ENCODE peak calls at places on chromosomes 2 and 18, in four cellular contexts. D is astrocyte, H is PC-3, A is left ventricle myocardium inferior. S is an unnamed sample.
A peak's percentile ranks its signal among the peaks of the same experiment; 100 is the strongest.

GRCh38 chr2:127407091-127407490 is 11.1 kb upstream of the PROC start:
- DNase-seq in D (no peak), H (no peak), A (no peak), S (no peak)

GRCh38 chr2:27185331-27186026 is 26.4 kb upstream of the ATRAID start:
- DNase-seq in H (no peak), D (peak; percentile 71), A (no peak), S (no peak)

GRCh38 chr2:65275141-65275540 is 47.5 kb downstream of the ACTR2 start:
- DNase-seq in A (no peak), H (no peak), D (no peak), S (no peak)

GRCh38 chr2:241011751-241012510 is 13.5 kb downstream of the SNED1 start:
- DNase-seq in D (no peak), H (no peak), A (no peak), S (no peak)

GRCh38 chr2:232103140-232103737 is 141.7 kb downstream of the DIS3L2 start:
- DNase-seq in D (peak; percentile 51), A (no peak), H (no peak), S (no peak)

GRCh38 chr2:136217990-136218389 is 100.0 kb upstream of the CXCR4 start:
- DNase-seq in A (no peak), D (no peak), H (no peak), S (no peak)

GRCh38 chr18:59423251-59423650 is 64.2 kb upstream of the LMAN1 start:
- DNase-seq in A (no peak), D (no peak), H (no peak), S (no peak)

GRCh38 chr18:69397096-69397495 is 3.6 kb upstream of the DOK6 start:
- DNase-seq in A (no peak), H (peak; percentile 12), D (peak; percentile 64), S (no peak)

GRCh38 chr2:214492608-214493007 is 81.8 kb downstream of the VWC2L start:
- DNase-seq in A (no peak), H (no peak), D (no peak), S (no peak)

GRCh38 chr2:206611191-206611590 is 31.1 kb upstream of the FAM237A start:
- DNase-seq in A (no peak), D (no peak), H (peak; percentile 89), S (no peak)

GRCh38 chr18:38576915-38577314 is 1011.3 kb upstream of the CELF4 start:
- DNase-seq in D (no peak), H (no peak), A (no peak), S (no peak)

GRCh38 chr2:2620604-2621003 is 289.5 kb upstream of the MYT1L start:
- DNase-seq in H (no peak), D (no peak), A (no peak), S (no peak)

GRCh38 chr2:69945447-69945846 is 16.0 kb downstream of the ASPRV1 start:
- DNase-seq in A (no peak), D (no peak), H (peak; percentile 76), S (no peak)

GRCh38 chr2:118089015-118089800 is 937 bp downstream of the INSIG2 start:
- DNase-seq in H (peak; percentile 48), A (no peak), D (peak; percentile 54), S (no peak)

GRCh38 chr2:230956827-230957755 is 32.0 kb upstream of the GPR55 start:
- DNase-seq in D (peak; percentile 47), H (peak; percentile 69), A (peak; percentile 55), S (peak; percentile 93)

GRCh38 chr2:44615950-44616518 is 254.3 kb downstream of the CAMKMT start:
- DNase-seq in A (no peak), D (no peak), H (no peak), S (no peak)

GRCh38 chr2:44537264-44537663 is 175.5 kb downstream of the CAMKMT start:
- DNase-seq in H (no peak), D (no peak), A (no peak), S (no peak)

GRCh38 chr2:175855794-175856453 is 146.1 kb downstream of the LNPK start:
- DNase-seq in H (peak; percentile 39), A (peak; percentile 48), D (peak; percentile 53), S (no peak)

GRCh38 chr2:120764434-120764833 is 28.8 kb downstream of the GLI2 start:
- DNase-seq in A (no peak), H (no peak), D (no peak), S (no peak)

GRCh38 chr2:42101641-42102605 is 54.1 kb downstream of the PKDCC start:
- DNase-seq in A (peak; percentile 64), H (peak; percentile 23), D (peak; percentile 89), S (peak; percentile 74)

GRCh38 chr2:96538487-96539214 is 2.1 kb downstream of the ARID5A start:
- DNase-seq in H (no peak), A (peak; percentile 85), D (peak; percentile 18), S (no peak)

GRCh38 chr2:178220814-178221213 is 26.5 kb downstream of the OSBPL6 start:
- DNase-seq in A (no peak), H (no peak), D (no peak), S (no peak)

GRCh38 chr2:105912081-105912480 is 167.4 kb downstream of the NCK2 start:
- DNase-seq in H (peak; percentile 8), A (no peak), D (no peak), S (no peak)

GRCh38 chr2:167271941-167272340 is 383.7 kb downstream of the XIRP2 start:
- DNase-seq in A (no peak), D (peak; percentile 4), H (peak; percentile 10), S (no peak)

GRCh38 chr2:224754129-224754528 is 38.0 kb upstream of the CCDC195 start:
- DNase-seq in D (peak; percentile 48), H (no peak), A (no peak), S (no peak)

GRCh38 chr2:234110219-234110618 is 59.7 kb downstream of the SPP2 start:
- DNase-seq in A (no peak), D (no peak), H (no peak), S (no peak)

GRCh38 chr2:8408560-8409460 is 273.0 kb upstream of the ID2 start:
- DNase-seq in H (no peak), D (no peak), A (no peak), S (peak; percentile 93)

GRCh38 chr2:64677530-64677929 is 23.8 kb upstream of the SERTAD2 start:
- DNase-seq in H (no peak), D (no peak), A (no peak), S (no peak)

GRCh38 chr18:37222383-37223378 is 342.9 kb downstream of the CELF4 start:
- DNase-seq in D (no peak), A (no peak), H (no peak), S (no peak)

GRCh38 chr18:68721681-68722583 is 7.0 kb upstream of the TMX3 start:
- DNase-seq in A (no peak), D (no peak), H (no peak), S (peak; percentile 47)

GRCh38 chr2:11043245-11043644 is 112.0 kb upstream of the SLC66A3 start:
- DNase-seq in H (no peak), D (no peak), A (no peak), S (no peak)

GRCh38 chr2:17915099-17915498 is 36.6 kb downstream of the KCNS3 start:
- DNase-seq in H (no peak), A (no peak), D (no peak), S (no peak)

GRCh38 chr2:171158036-171158789 is 2.5 kb downstream of the TLK1 start:
- DNase-seq in D (no peak), A (no peak), H (peak; percentile 32), S (no peak)
- H3K4me3 ChIP-seq in D (peak overlapping the region; percentile 79), A (peak overlapping the region; percentile 83), H (peak overlapping the region; percentile 92), S (peak overlapping the region; percentile 77)

DNA sequence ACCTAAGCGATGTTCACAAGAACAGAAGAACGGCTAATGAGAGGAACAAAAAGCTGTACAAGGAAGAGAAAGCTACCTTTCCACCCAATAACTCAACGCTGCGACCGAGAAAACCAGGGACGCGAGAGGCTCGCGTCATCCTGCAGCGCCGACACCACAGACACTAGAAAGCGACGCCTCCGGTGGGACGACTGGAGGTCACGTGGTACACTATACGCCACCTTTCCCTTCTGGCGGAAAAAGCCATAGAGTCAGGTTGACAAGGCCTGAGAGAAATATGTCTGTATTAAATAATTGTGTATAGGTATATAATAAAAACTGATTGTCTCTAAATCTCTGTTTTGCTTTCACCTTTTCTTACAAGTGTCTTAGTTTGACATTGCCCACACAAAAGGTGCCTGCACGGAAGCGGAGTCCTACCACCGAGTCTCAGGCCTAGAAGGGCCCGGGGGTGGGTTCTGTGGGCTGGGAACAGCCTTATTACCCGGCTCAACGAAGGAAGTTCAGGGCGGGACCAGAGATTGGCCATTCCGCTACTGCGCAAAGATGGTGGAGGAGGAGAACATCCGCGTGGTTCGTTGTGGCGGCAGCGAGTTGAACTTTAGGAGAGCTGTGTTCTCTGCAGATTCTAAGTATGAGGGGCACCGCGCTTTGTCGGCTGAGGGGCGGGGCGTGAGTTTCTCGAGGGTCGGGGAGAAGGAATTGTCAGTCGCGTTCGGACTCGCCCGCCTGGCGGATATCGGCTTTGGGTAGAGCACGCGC is at the start of gene WDR75:
- DNase-seq in H (peak; percentile 94), A (peak; percentile 91), D (peak; percentile 91), S (peak; percentile 87)
- TF ChIP-seq CTCF in H (no peak), A (no peak), D (no peak), S (no peak)

DNA sequence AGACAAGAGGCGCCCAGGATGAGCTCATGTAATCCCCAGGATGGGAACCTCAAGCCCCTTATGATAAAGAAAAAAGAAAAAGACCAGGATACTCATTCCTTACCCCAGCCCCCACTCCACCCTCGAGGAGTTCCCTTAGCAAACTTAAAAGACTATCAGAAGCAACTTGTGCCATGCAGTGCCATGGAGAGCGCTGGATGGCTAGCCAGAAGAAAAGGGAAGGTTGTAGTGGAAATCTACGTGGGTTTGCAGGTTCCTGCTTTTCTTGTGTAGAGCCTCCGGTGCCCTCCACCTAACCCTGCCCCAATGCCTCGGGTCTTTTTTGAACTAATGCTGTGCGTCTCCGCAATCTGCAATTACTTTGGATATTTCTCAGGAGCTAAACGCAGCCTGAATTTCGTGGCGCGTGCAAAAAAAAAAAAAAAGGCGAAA is 16.2 kb upstream of the BCL11A start:
- DNase-seq in A (no peak), H (no peak), D (no peak), S (no peak)
- H3K4me3 ChIP-seq in A (peak overlapping the region; percentile 38), H (no peak overlapping the region), D (peak overlapping the region; percentile 58), S (peak overlapping the region; percentile 18)

DNA sequence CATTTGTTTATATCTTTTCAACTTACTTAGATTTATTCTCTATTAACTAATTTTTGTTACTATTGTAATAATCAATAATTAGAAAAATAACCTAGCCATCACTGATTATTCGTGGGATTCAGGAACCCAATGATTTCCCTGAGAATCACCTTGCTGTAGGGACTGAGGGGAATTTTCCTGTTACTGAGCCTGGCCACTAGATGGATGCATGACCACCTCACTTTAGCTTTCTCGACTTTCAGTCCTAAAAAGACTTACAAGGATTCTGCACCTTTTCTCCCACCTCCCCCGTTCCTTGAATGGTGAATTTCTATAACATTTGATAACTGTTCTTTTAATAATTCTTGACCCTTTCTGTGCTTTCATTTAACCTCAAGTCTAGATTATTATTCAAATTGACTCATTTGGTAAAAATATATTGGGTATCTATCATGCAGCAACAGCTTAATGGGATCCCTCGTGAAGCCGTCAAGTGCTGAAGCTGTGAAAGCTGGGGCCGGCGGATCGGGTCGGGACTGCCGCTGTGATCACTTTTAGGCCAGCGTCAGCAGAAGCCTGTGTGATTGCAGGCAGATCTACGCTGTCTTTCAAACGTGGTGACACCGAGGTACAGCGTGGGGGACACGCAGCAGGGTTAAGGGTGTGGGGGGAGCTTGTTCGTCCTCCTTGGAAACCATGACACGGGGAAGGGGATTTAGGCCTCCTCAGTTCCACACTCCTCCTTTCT is 38.8 kb upstream of the TMEM18 start:
- DNase-seq in H (peak; percentile 44), D (no peak), A (no peak), S (no peak)
- TF ChIP-seq CTCF in H (peak; percentile 55), D (peak; percentile 26), A (peak; percentile 35), S (peak; percentile 20)

DNA sequence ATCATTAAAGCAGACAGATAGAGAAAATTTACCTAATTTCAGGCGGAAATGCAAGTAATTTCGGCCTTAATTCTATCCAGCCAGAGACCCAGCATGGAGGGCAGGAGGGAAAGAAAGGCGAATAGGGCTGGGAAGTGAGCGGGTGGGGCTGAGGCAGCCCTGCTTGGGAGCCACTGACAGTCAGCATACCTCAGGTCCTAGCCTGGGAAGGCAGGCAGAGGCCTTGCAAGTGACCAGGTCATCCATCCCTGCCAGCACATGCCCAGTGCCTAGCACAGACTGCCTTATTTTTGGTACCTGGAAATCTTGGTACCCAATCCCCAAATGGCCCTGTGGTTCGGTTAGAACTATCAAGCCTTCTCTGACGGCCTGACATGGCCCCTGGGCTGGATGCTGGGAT is 1.5 kb downstream of the GDF7 start:
- DNase-seq in D (no peak), H (no peak), A (no peak), S (no peak)
- H3K4me3 ChIP-seq in D (no peak overlapping the region), H (no peak overlapping the region), A (peak overlapping the region; percentile 67), S (no peak overlapping the region)

S was measured in GM12864.